ENCODE peak calls at places on chromosomes 16 and 17, in four cellular contexts. U, N, F and G are unnamed samples.

GRCh38 chr16:87897563-87898505 is 28.5 kb upstream of the SLC7A5 start:
- DNase-seq in U (no peak), N (no peak), F (no peak), G (peak)

GRCh38 chr17:65925606-65926307 is 266.2 kb downstream of the CEP112 start:
- DNase-seq in U (no peak), N (no peak), F (no peak), G (no peak)

GRCh38 chr17:51456942-51457341 is 196.6 kb downstream of the UTP18 start:
- DNase-seq in U (no peak), N (no peak), F (no peak), G (no peak)

GRCh38 chr16:1159973-1160772 is 7.3 kb downstream of the CACNA1H start:
- DNase-seq in U (peak), N (no peak), F (no peak), G (no peak)

GRCh38 chr16:49453001-49453400 is 79.4 kb downstream of the C16orf78 start:
- DNase-seq in U (no peak), N (no peak), F (no peak), G (no peak)

GRCh38 chr16:5002699-5003143 is 31.0 kb downstream of the NAGPA start:
- DNase-seq in U (peak), N (no peak), F (no peak), G (no peak)

GRCh38 chr17:12104831-12105230 is 84.2 kb downstream of the MAP2K4 start:
- DNase-seq in U (no peak), N (peak), F (no peak), G (no peak)

GRCh38 chr16:67546761-67547422 is 15.4 kb upstream of the CTCF start:
- DNase-seq in U (peak), N (peak), F (no peak), G (peak)

GRCh38 chr17:2035549-2036490 is 5.9 kb downstream of the DPH1 start:
- DNase-seq in U (no peak), N (no peak), F (no peak), G (no peak)

GRCh38 chr16:73996624-73997339 is 299.8 kb upstream of the PSMD7 start:
- DNase-seq in U (peak), N (no peak), F (no peak), G (peak)

DNA sequence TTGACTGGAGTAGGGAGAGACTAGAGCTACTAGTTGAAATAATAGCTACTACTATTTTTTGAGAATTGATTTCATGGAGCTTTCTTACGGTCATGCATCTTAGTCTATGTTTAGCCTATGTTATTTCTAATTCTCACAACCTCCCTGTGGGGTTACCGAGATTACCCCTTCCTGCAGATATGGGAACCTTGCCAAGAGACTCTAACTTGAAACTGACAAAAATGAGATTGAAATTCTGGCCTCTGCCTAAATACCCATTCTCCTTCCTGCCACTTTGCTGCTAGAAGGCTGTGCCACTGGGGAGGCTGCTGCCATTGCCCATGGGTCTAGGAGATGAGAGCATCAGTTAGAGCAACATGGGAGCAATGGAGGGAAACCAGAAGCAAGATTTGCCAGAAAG is 410.3 kb downstream of the CDH13 start:
- DNase-seq in U (no peak), N (peak), F (no peak), G (no peak)
- H3K4me3 ChIP-seq in U (no peak), N (no peak), F (no peak), G (no peak)

GRCh38 chr17:15894258-15894657 is 50.7 kb upstream of the ADORA2B start:
- DNase-seq in U (no peak), N (no peak), F (no peak), G (no peak)
- H3K4me3 ChIP-seq in U (no peak), N (no peak), F (no peak), G (no peak)

DNA sequence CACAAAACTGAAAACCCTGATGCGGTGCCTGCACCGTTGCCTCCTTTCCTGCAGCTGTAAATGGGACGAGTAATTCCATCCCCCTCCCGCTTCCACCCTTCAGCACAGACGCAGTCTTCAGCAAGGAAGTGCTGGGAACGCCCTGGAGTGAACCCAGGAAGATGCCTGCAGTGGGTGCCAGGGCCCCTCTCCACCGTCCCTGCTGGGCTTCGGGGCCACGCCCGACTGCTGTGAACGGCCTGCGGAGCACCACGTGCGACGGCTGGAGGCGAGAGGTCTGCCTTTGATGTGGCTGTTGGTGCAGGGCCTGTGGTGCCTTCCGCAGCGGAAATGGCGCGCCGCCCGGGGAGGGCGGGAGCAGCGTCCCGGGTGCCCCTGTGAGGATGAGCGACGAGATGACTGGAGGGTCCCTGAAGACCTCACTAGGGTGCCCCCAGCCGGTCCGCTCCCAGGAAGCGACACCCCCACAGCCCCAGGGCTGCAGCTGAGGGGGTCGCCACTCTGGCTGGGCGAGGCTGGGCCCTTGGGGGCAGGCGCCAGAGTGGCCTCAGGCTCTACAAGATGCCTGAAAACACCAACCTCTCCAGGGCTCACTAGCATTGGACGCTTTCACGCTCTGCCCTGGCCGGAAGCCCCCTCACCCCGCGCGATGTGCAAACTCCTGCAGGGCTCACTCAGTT is 749 bp upstream of the MC1R start:
- DNase-seq in U (peak), N (peak), F (no peak), G (peak)
- H3K4me3 ChIP-seq in U (peak), N (peak), F (peak), G (no peak)

GRCh38 chr16:84613408-84614071 is 4.3 kb downstream of the COTL1 start:
- DNase-seq in U (no peak), N (no peak), F (no peak), G (no peak)
- H3K4me3 ChIP-seq in U (no peak), N (no peak), F (no peak), G (no peak)

GRCh38 chr16:72051818-72052217 is 2.5 kb upstream of the HP start:
- DNase-seq in U (no peak), N (peak), F (no peak), G (no peak)
- H3K4me3 ChIP-seq in U (no peak), N (no peak), F (no peak), G (no peak)